ENCODE peak calls at places on chromosome 22, in five cellular contexts. D is smooth muscle cell of the brain vasculature; Y is cardiac muscle cell; J is activated CD4-positive, alpha-beta T cell treated with anti-CD3 and anti-CD28 coated beads, Interleukin-2, amount 50 U/mL, for 48 hours; U is upper lobe of right lung. K is an unnamed sample.

GRCh38 chr22:34845391-34845790 is 220.6 kb upstream of the ISX start:
- DNase-seq in J (no peak), Y (no peak), D (no peak), U (no peak), K (no peak)

GRCh38 chr22:24140357-24140756 is 40.9 kb upstream of the SUSD2 start:
- DNase-seq in Y (no peak), U (no peak), J (no peak), D (no peak), K (no peak)

GRCh38 chr22:22938672-22939536 is 51.3 kb downstream of the IGLL5 start:
- DNase-seq in D (no peak), Y (no peak), U (peak; percentile 31), J (no peak), K (no peak)

GRCh38 chr22:35752172-35752832 is 34.6 kb downstream of the APOL5 start:
- DNase-seq in U (no peak), D (no peak), J (no peak), Y (no peak), K (no peak)

GRCh38 chr22:32080904-32081303 is 37.8 kb downstream of the SLC5A1 start:
- DNase-seq in Y (peak; percentile 63), D (peak; percentile 15), J (peak; percentile 29), U (no peak), K (no peak)

GRCh38 chr22:21939392-21940319 is 13.0 kb downstream of the PPM1F start:
- DNase-seq in D (no peak), J (no peak), Y (no peak), U (no peak), K (no peak)

GRCh38 chr22:17742528-17742902 is 31.8 kb downstream of the BID start:
- DNase-seq in Y (peak; percentile 83), D (peak; percentile 33), J (peak; percentile 83), U (no peak), K (peak; percentile 74)

GRCh38 chr22:41908409-41909289 is 6.2 kb downstream of the SHISA8 start:
- DNase-seq in U (no peak), D (no peak), Y (no peak), J (no peak), K (peak; percentile 73)

GRCh38 chr22:36384766-36385400 is 2.9 kb downstream of the MYH9 start:
- DNase-seq in D (no peak), J (no peak), Y (no peak), U (no peak), K (peak; percentile 74)

GRCh38 chr22:30876925-30877553 is 91.5 kb downstream of the MORC2 start:
- DNase-seq in J (no peak), U (no peak), D (no peak), Y (no peak), K (no peak)

GRCh38 chr22:46360097-46360496 is 24.6 kb downstream of the TRMU start:
- DNase-seq in Y (no peak), D (no peak), U (no peak), J (no peak), K (no peak)

GRCh38 chr22:28710112-28710888 is 30.7 kb upstream of the TTC28 start:
- DNase-seq in J (no peak), U (no peak), Y (no peak), D (peak; percentile 45), K (no peak)

GRCh38 chr22:19103881-19104821 is 18.1 kb downstream of the DGCR2 start:
- DNase-seq in D (no peak), Y (no peak), U (no peak), J (no peak), K (no peak)

GRCh38 chr22:42438293-42438650 is 6.1 kb upstream of the NFAM1 start:
- DNase-seq in D (no peak), Y (no peak), U (no peak), J (no peak), K (no peak)

GRCh38 chr22:19291580-19292261 is at the start of gene CLTCL1:
- DNase-seq in D (peak; percentile 44), J (peak; percentile 72), Y (peak; percentile 93), U (peak; percentile 92), K (peak; percentile 77)

GRCh38 chr22:43205748-43206514 is 19.0 kb upstream of the TTLL12 start:
- DNase-seq in D (no peak), U (no peak), J (no peak), Y (no peak), K (no peak)

GRCh38 chr22:42745118-42745517 is 24.4 kb upstream of the A4GALT start:
- DNase-seq in J (no peak), U (no peak), D (no peak), Y (peak; percentile 23), K (no peak)

GRCh38 chr22:46731246-46732040 is 6.6 kb downstream of the CERK start:
- DNase-seq in D (no peak), U (no peak), Y (peak; percentile 42), J (no peak), K (no peak)

GRCh38 chr22:29328566-29329500 is 13.3 kb upstream of the RASL10A start:
- DNase-seq in D (no peak), U (no peak), Y (no peak), J (no peak), K (no peak)

GRCh38 chr22:19941365-19942070 is at the start of the genes COMT and TXNRD2:
- DNase-seq in J (peak; percentile 75), Y (peak; percentile 65), U (peak; percentile 90), D (no peak), K (peak; percentile 84)

GRCh38 chr22:48477031-48477721 is 1350.5 kb downstream of the BRD1 start:
- DNase-seq in D (no peak), U (peak; percentile 37), Y (no peak), J (no peak), K (no peak)

GRCh38 chr22:46219650-46220049 is 30.4 kb downstream of the CDPF1 start:
- DNase-seq in Y (no peak), J (no peak), D (no peak), U (no peak), K (no peak)

GRCh38 chr22:37932821-37933578 is 20.4 kb downstream of the C22orf23 start:
- DNase-seq in U (peak; percentile 90), Y (no peak), J (no peak), D (no peak), K (no peak)

GRCh38 chr22:26547426-26547825 is 35.2 kb upstream of the TFIP11 start:
- DNase-seq in U (no peak), J (peak; percentile 34), Y (no peak), D (no peak), K (peak; percentile 73)

GRCh38 chr22:17807571-17808410 is 33.5 kb upstream of the BID start:
- DNase-seq in U (peak; percentile 77), J (no peak), D (no peak), Y (no peak), K (no peak)

GRCh38 chr22:33018232-33018864 is 39.8 kb downstream of the SYN3 start:
- DNase-seq in Y (peak; percentile 66), D (peak; percentile 7), U (no peak), J (peak; percentile 68), K (peak; percentile 50)

GRCh38 chr22:36298118-36298517 is 45.2 kb downstream of the APOL1 start:
- DNase-seq in U (no peak), D (no peak), J (no peak), Y (no peak), K (no peak)

GRCh38 chr22:50603511-50604255 is 3.1 kb downstream of the MAPK8IP2 start:
- DNase-seq in D (no peak), Y (no peak), J (no peak), U (no peak), K (no peak)

GRCh38 chr22:41781508-41781906 is 19.0 kb upstream of the CCDC134 start:
- DNase-seq in D (no peak), Y (no peak), U (no peak), J (peak; percentile 13), K (peak; percentile 54)

GRCh38 chr22:41289681-41290080 is 3.7 kb upstream of the RANGAP1 start:
- DNase-seq in D (no peak), J (no peak), U (no peak), Y (no peak), K (no peak)

K was measured in activated CD8-positive, alpha-beta memory T cell treated with anti-CD3 and anti-CD28 coated beads, Interleukin-2, amount 10 ng/mL, durations not matched to agents 7 days and 5 days.